ENCODE peak calls at places on chromosomes 6 and 20, in nine cellular contexts. One of them, this sample, is unnamed.

GRCh38 chr6:145562771-145563615 is 172.3 kb downstream of the EPM2A start:
- DNase-seq in Peyer's patch: no peak
- DNase-seq in CD8-positive, alpha-beta memory T cell: no peak
- DNase-seq in heart right ventricle: no peak
- DNase-seq in H9: no peak
- DNase-seq in CD4-positive, CD25-positive, alpha-beta regulatory T cell: no peak
- DNase-seq in dorsolateral prefrontal cortex: no peak
- DNase-seq in tibial artery: no peak
- DNase-seq in heart left ventricle: no peak
- DNase-seq in this sample: no peak

GRCh38 chr6:72621243-72622093 is at the start of gene KCNQ5:
- DNase-seq in Peyer's patch: no peak
- DNase-seq in CD8-positive, alpha-beta memory T cell: peak; percentile 49
- DNase-seq in heart right ventricle: no peak
- DNase-seq in H9: peak; percentile 71
- DNase-seq in CD4-positive, CD25-positive, alpha-beta regulatory T cell: peak; percentile 1
- DNase-seq in dorsolateral prefrontal cortex: no peak
- DNase-seq in tibial artery: no peak
- DNase-seq in heart left ventricle: no peak
- DNase-seq in this sample: peak; percentile 26

GRCh38 chr6:38284772-38285406 is 354.8 kb downstream of the BTBD9 start:
- DNase-seq in Peyer's patch: no peak
- DNase-seq in CD8-positive, alpha-beta memory T cell: no peak
- DNase-seq in heart right ventricle: no peak
- DNase-seq in H9: no peak
- DNase-seq in CD4-positive, CD25-positive, alpha-beta regulatory T cell: no peak
- DNase-seq in dorsolateral prefrontal cortex: no peak
- DNase-seq in tibial artery: no peak
- DNase-seq in heart left ventricle: no peak
- DNase-seq in this sample: no peak

GRCh38 chr20:63969851-63970713 is at the start of gene ZNF512B:
- DNase-seq in Peyer's patch: peak; percentile 62
- DNase-seq in CD8-positive, alpha-beta memory T cell: peak; percentile 71
- DNase-seq in heart right ventricle: peak; percentile 71
- DNase-seq in H9: peak; percentile 57
- DNase-seq in CD4-positive, CD25-positive, alpha-beta regulatory T cell: peak; percentile 59
- DNase-seq in dorsolateral prefrontal cortex: no peak
- DNase-seq in tibial artery: peak; percentile 74
- DNase-seq in heart left ventricle: peak; percentile 69
- DNase-seq in this sample: peak; percentile 72

GRCh38 chr6:53112404-53112803 is 36.2 kb downstream of the GCM1 start:
- DNase-seq in Peyer's patch: no peak
- DNase-seq in CD8-positive, alpha-beta memory T cell: no peak
- DNase-seq in heart right ventricle: no peak
- DNase-seq in H9: no peak
- DNase-seq in CD4-positive, CD25-positive, alpha-beta regulatory T cell: no peak
- DNase-seq in dorsolateral prefrontal cortex: no peak
- DNase-seq in tibial artery: no peak
- DNase-seq in heart left ventricle: no peak
- DNase-seq in this sample: no peak

GRCh38 chr20:8425802-8426201 is 293.7 kb downstream of the PLCB1 start:
- DNase-seq in Peyer's patch: no peak
- DNase-seq in CD8-positive, alpha-beta memory T cell: no peak
- DNase-seq in heart right ventricle: no peak
- DNase-seq in H9: no peak
- DNase-seq in CD4-positive, CD25-positive, alpha-beta regulatory T cell: no peak
- DNase-seq in dorsolateral prefrontal cortex: no peak
- DNase-seq in tibial artery: no peak
- DNase-seq in heart left ventricle: no peak
- DNase-seq in this sample: no peak

GRCh38 chr6:128266946-128267345 is 253.5 kb downstream of the PTPRK start:
- DNase-seq in Peyer's patch: no peak
- DNase-seq in CD8-positive, alpha-beta memory T cell: no peak
- DNase-seq in heart right ventricle: no peak
- DNase-seq in H9: no peak
- DNase-seq in CD4-positive, CD25-positive, alpha-beta regulatory T cell: no peak
- DNase-seq in dorsolateral prefrontal cortex: no peak
- DNase-seq in tibial artery: no peak
- DNase-seq in heart left ventricle: no peak
- DNase-seq in this sample: no peak

GRCh38 chr6:24910331-24910849 is 25.4 kb downstream of the RIPOR2 start:
- DNase-seq in Peyer's patch: no peak
- DNase-seq in CD8-positive, alpha-beta memory T cell: peak; percentile 63
- DNase-seq in heart right ventricle: peak; percentile 26
- DNase-seq in H9: peak; percentile 46
- DNase-seq in CD4-positive, CD25-positive, alpha-beta regulatory T cell: no peak
- DNase-seq in dorsolateral prefrontal cortex: no peak
- DNase-seq in tibial artery: no peak
- DNase-seq in heart left ventricle: peak; percentile 41
- DNase-seq in this sample: no peak

GRCh38 chr6:74805841-74806696 is 399.8 kb downstream of the COL12A1 start:
- DNase-seq in Peyer's patch: no peak
- DNase-seq in CD8-positive, alpha-beta memory T cell: no peak
- DNase-seq in heart right ventricle: no peak
- DNase-seq in H9: no peak
- DNase-seq in CD4-positive, CD25-positive, alpha-beta regulatory T cell: no peak
- DNase-seq in dorsolateral prefrontal cortex: no peak
- DNase-seq in tibial artery: no peak
- DNase-seq in heart left ventricle: peak; percentile 9
- DNase-seq in this sample: no peak

GRCh38 chr6:155528982-155529453 is 73.4 kb upstream of the NOX3 start:
- DNase-seq in Peyer's patch: no peak
- DNase-seq in CD8-positive, alpha-beta memory T cell: no peak
- DNase-seq in heart right ventricle: peak; percentile 29
- DNase-seq in H9: no peak
- DNase-seq in CD4-positive, CD25-positive, alpha-beta regulatory T cell: no peak
- DNase-seq in dorsolateral prefrontal cortex: no peak
- DNase-seq in tibial artery: no peak
- DNase-seq in heart left ventricle: peak; percentile 27
- DNase-seq in this sample: no peak

GRCh38 chr6:41652876-41653641 is 14.8 kb downstream of the MDFI start:
- DNase-seq in Peyer's patch: peak; percentile 41
- DNase-seq in CD8-positive, alpha-beta memory T cell: no peak
- DNase-seq in heart right ventricle: no peak
- DNase-seq in H9: no peak
- DNase-seq in CD4-positive, CD25-positive, alpha-beta regulatory T cell: no peak
- DNase-seq in dorsolateral prefrontal cortex: no peak
- DNase-seq in tibial artery: no peak
- DNase-seq in heart left ventricle: no peak
- DNase-seq in this sample: no peak

GRCh38 chr6:53566755-53567154 is 21.9 kb upstream of the GCLC start:
- DNase-seq in Peyer's patch: no peak
- DNase-seq in CD8-positive, alpha-beta memory T cell: no peak
- DNase-seq in heart right ventricle: no peak
- DNase-seq in H9: no peak
- DNase-seq in CD4-positive, CD25-positive, alpha-beta regulatory T cell: no peak
- DNase-seq in dorsolateral prefrontal cortex: no peak
- DNase-seq in tibial artery: no peak
- DNase-seq in heart left ventricle: no peak
- DNase-seq in this sample: no peak

GRCh38 chr6:12138377-12138776 is 126.3 kb downstream of the HIVEP1 start:
- DNase-seq in Peyer's patch: no peak
- DNase-seq in CD8-positive, alpha-beta memory T cell: peak; percentile 59
- DNase-seq in heart right ventricle: no peak
- DNase-seq in H9: no peak
- DNase-seq in CD4-positive, CD25-positive, alpha-beta regulatory T cell: peak; percentile 30
- DNase-seq in dorsolateral prefrontal cortex: no peak
- DNase-seq in tibial artery: no peak
- DNase-seq in heart left ventricle: no peak
- DNase-seq in this sample: no peak

DNA sequence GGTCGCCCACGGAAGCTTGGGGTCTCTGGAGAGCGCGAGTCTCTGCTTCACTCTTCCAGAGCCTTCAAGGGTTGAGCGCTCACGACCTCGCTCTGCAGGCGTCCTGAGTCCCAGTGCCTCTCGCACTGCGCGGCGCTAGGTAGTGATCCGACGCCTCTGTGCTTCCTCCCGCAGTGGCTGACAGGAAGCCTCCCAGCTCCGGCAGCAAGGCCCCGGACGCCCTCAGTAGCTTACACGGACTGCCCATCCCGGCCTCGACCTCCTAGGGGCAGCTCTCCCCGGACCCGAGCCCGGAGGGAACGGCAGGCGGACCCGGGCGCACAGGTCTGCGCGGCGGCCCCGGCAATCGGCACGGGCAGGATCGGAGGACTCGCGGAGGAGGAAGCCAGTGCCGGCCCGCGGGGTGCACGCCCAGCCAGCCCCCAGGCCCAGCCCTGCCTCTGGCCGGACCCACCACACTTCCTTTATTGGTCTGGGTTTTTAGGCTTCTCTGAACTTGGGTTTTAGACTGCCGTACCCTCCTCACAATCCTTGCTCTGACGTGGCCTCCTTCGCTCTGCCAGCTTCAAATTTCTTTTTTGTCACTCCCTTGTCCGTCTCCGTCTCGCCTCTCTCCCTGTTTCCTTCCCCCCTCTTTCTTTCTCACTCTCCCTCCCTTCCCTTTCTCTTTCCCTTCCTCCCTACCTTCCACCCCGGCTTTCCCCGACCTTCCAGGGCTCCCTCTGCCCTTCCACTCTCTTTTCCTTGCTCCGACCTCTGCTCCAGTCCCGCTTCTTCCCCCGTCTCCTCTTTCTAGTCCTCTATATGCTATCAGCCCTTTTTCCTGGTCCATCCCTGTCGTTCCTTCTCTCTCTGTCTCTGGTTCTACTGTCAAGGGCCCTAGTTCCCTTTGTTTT is 9.1 kb downstream of the PAX1 start:
- DNase-seq in Peyer's patch: no peak
- DNase-seq in CD8-positive, alpha-beta memory T cell: no peak
- DNase-seq in heart right ventricle: no peak
- DNase-seq in H9: peak; percentile 66
- DNase-seq in CD4-positive, CD25-positive, alpha-beta regulatory T cell: no peak
- DNase-seq in dorsolateral prefrontal cortex: no peak
- DNase-seq in tibial artery: no peak
- DNase-seq in heart left ventricle: no peak
- DNase-seq in this sample: no peak
- H3K27me3 ChIP-seq in Peyer's patch: peaks cover 7% of the 10 kb centered on the region
- H3K27me3 ChIP-seq in CD8-positive, alpha-beta memory T cell: no peaks in the 10 kb centered on the region
- H3K27me3 ChIP-seq in heart right ventricle: peaks cover 88% of the 10 kb centered on the region
- H3K27me3 ChIP-seq in H9: peaks cover 77% of the 10 kb centered on the region
- H3K27me3 ChIP-seq in CD4-positive, CD25-positive, alpha-beta regulatory T cell: peaks cover 38% of the 10 kb centered on the region
- H3K27me3 ChIP-seq in dorsolateral prefrontal cortex: peaks cover 51% of the 10 kb centered on the region
- H3K27me3 ChIP-seq in tibial artery: no peaks in the 10 kb centered on the region
- H3K27me3 ChIP-seq in heart left ventricle: peaks cover 30% of the 10 kb centered on the region
- H3K27me3 ChIP-seq in this sample: peaks cover 62% of the 10 kb centered on the region

DNA sequence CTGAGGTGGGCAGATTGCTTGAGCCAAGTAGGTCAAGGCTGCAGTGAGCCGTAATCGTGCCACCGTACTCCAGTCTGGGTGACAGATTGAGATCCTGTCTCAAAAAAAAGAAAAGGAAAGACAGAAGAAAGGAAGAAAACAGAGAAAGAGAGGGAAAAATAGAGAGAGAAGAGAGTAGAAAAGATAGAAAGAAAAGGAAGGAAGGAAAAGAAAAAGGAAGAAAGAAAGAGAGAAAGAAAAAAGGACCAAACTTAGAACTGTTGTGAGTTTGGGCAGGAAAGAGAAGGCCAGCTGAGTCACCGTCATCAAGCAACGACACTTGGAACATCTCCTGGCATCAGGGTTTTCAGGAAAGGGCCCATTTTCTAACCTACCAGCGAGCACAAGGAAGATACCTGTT is 96.0 kb upstream of the AKAP12 start:
- DNase-seq in Peyer's patch: no peak
- DNase-seq in CD8-positive, alpha-beta memory T cell: no peak
- DNase-seq in heart right ventricle: no peak
- DNase-seq in H9: no peak
- DNase-seq in CD4-positive, CD25-positive, alpha-beta regulatory T cell: no peak
- DNase-seq in dorsolateral prefrontal cortex: peak; percentile 16
- DNase-seq in tibial artery: no peak
- DNase-seq in heart left ventricle: no peak
- DNase-seq in this sample: no peak
- H3K27ac ChIP-seq in Peyer's patch: no peak overlapping the region
- H3K27ac ChIP-seq in CD8-positive, alpha-beta memory T cell: no peak overlapping the region
- H3K27ac ChIP-seq in heart right ventricle: no peak overlapping the region
- H3K27ac ChIP-seq in H9: no peak overlapping the region
- H3K27ac ChIP-seq in CD4-positive, CD25-positive, alpha-beta regulatory T cell: no peak overlapping the region
- H3K27ac ChIP-seq in dorsolateral prefrontal cortex: no peak overlapping the region
- H3K27ac ChIP-seq in tibial artery: no peak overlapping the region
- H3K27ac ChIP-seq in heart left ventricle: no peak overlapping the region
- H3K27ac ChIP-seq in this sample: no peak overlapping the region

GRCh38 chr6:30150151-30150550 is 10.9 kb downstream of the TRIM10 start:
- DNase-seq in Peyer's patch: no peak
- DNase-seq in CD8-positive, alpha-beta memory T cell: no peak
- DNase-seq in heart right ventricle: no peak
- DNase-seq in H9: no peak
- DNase-seq in CD4-positive, CD25-positive, alpha-beta regulatory T cell: no peak
- DNase-seq in dorsolateral prefrontal cortex: no peak
- DNase-seq in tibial artery: no peak
- DNase-seq in heart left ventricle: no peak
- DNase-seq in this sample: no peak
- H3K27me3 ChIP-seq in Peyer's patch: no peaks in the 10 kb centered on the region
- H3K27me3 ChIP-seq in CD8-positive, alpha-beta memory T cell: peaks cover 8% of the 10 kb centered on the region
- H3K27me3 ChIP-seq in heart right ventricle: peaks cover 33% of the 10 kb centered on the region
- H3K27me3 ChIP-seq in H9: no peaks in the 10 kb centered on the region
- H3K27me3 ChIP-seq in CD4-positive, CD25-positive, alpha-beta regulatory T cell: peaks cover 12% of the 10 kb centered on the region
- H3K27me3 ChIP-seq in dorsolateral prefrontal cortex: no peaks in the 10 kb centered on the region
- H3K27me3 ChIP-seq in tibial artery: no peaks in the 10 kb centered on the region
- H3K27me3 ChIP-seq in heart left ventricle: no peaks in the 10 kb centered on the region
- H3K27me3 ChIP-seq in this sample: peaks cover 6% of the 10 kb centered on the region

GRCh38 chr6:49415358-49415757 is 47.7 kb downstream of the MMUT start:
- DNase-seq in Peyer's patch: no peak
- DNase-seq in CD8-positive, alpha-beta memory T cell: no peak
- DNase-seq in heart right ventricle: no peak
- DNase-seq in H9: no peak
- DNase-seq in CD4-positive, CD25-positive, alpha-beta regulatory T cell: no peak
- DNase-seq in dorsolateral prefrontal cortex: no peak
- DNase-seq in tibial artery: no peak
- DNase-seq in heart left ventricle: no peak
- DNase-seq in this sample: no peak

GRCh38 chr6:49409951-49410542 is 53.0 kb downstream of the MMUT start:
- DNase-seq in Peyer's patch: peak; percentile 48
- DNase-seq in CD8-positive, alpha-beta memory T cell: peak; percentile 58
- DNase-seq in heart right ventricle: peak; percentile 58
- DNase-seq in H9: peak; percentile 63
- DNase-seq in CD4-positive, CD25-positive, alpha-beta regulatory T cell: peak; percentile 25
- DNase-seq in dorsolateral prefrontal cortex: peak; percentile 49
- DNase-seq in tibial artery: peak; percentile 67
- DNase-seq in heart left ventricle: peak; percentile 26
- DNase-seq in this sample: peak; percentile 37

GRCh38 chr6:49406241-49406970 is 56.6 kb downstream of the MMUT start:
- DNase-seq in Peyer's patch: no peak
- DNase-seq in CD8-positive, alpha-beta memory T cell: no peak
- DNase-seq in heart right ventricle: no peak
- DNase-seq in H9: no peak
- DNase-seq in CD4-positive, CD25-positive, alpha-beta regulatory T cell: no peak
- DNase-seq in dorsolateral prefrontal cortex: no peak
- DNase-seq in tibial artery: no peak
- DNase-seq in heart left ventricle: no peak
- DNase-seq in this sample: no peak

GRCh38 chr6:49416195-49416594 is 46.9 kb downstream of the MMUT start:
- DNase-seq in Peyer's patch: no peak
- DNase-seq in CD8-positive, alpha-beta memory T cell: no peak
- DNase-seq in heart right ventricle: no peak
- DNase-seq in H9: no peak
- DNase-seq in CD4-positive, CD25-positive, alpha-beta regulatory T cell: no peak
- DNase-seq in dorsolateral prefrontal cortex: no peak
- DNase-seq in tibial artery: no peak
- DNase-seq in heart left ventricle: no peak
- DNase-seq in this sample: no peak

DNA sequence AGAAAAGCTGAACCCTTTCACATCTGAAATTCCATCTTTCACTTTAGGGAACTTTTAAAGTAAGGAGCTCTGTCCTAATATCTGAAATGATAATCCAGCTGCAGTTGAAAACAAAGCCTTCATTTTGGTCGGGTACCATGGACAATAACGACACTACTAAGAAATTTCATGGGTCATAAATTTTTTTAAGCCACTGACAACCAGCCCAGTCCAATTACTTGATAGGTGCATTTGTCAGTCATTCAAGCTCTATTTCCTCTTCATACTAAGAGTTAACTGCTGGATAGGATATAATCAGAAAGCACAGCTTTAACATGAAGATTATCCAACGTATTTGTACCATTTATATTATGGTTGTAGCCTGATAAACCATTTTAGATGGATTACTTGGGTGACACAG is 52.5 kb downstream of the MMUT start:
- DNase-seq in Peyer's patch: no peak
- DNase-seq in CD8-positive, alpha-beta memory T cell: no peak
- DNase-seq in heart right ventricle: no peak
- DNase-seq in H9: no peak
- DNase-seq in CD4-positive, CD25-positive, alpha-beta regulatory T cell: no peak
- DNase-seq in dorsolateral prefrontal cortex: no peak
- DNase-seq in tibial artery: no peak
- DNase-seq in heart left ventricle: no peak
- DNase-seq in this sample: no peak
- H3K27ac ChIP-seq in Peyer's patch: no peak overlapping the region
- H3K27ac ChIP-seq in CD8-positive, alpha-beta memory T cell: no peak overlapping the region
- H3K27ac ChIP-seq in heart right ventricle: no peak overlapping the region
- H3K27ac ChIP-seq in H9: no peak overlapping the region
- H3K27ac ChIP-seq in CD4-positive, CD25-positive, alpha-beta regulatory T cell: no peak overlapping the region
- H3K27ac ChIP-seq in dorsolateral prefrontal cortex: no peak overlapping the region
- H3K27ac ChIP-seq in tibial artery: no peak overlapping the region
- H3K27ac ChIP-seq in heart left ventricle: no peak overlapping the region
- H3K27ac ChIP-seq in this sample: no peak overlapping the region

This sample was measured in psoas muscle.